ENCODE peak calls at places on chromosomes 6 and 20, in seven cellular contexts. One of them, this sample, is unnamed.

GRCh38 chr6:64505312-64505711 is 869.7 kb downstream of the PHF3 start:
- DNase-seq in bronchial epithelial cell: no peak
- DNase-seq in neural progenitor cell: peak
- DNase-seq in endothelial cell: peak
- DNase-seq in lower lobe of right lung: no peak
- DNase-seq in omental fat pad: no peak
- DNase-seq in SK-N-SH: peak
- DNase-seq in this sample: no peak

GRCh38 chr20:6940052-6940451 is 172.6 kb downstream of the BMP2 start:
- DNase-seq in SK-N-SH: peak
- DNase-seq in bronchial epithelial cell: peak
- DNase-seq in endothelial cell: peak
- DNase-seq in omental fat pad: no peak
- DNase-seq in neural progenitor cell: peak
- DNase-seq in lower lobe of right lung: no peak
- DNase-seq in this sample: no peak

GRCh38 chr6:116676021-116676420 is 5.0 kb upstream of the KPNA5 start:
- DNase-seq in endothelial cell: no peak
- DNase-seq in omental fat pad: no peak
- DNase-seq in lower lobe of right lung: no peak
- DNase-seq in neural progenitor cell: no peak
- DNase-seq in bronchial epithelial cell: no peak
- DNase-seq in SK-N-SH: no peak
- DNase-seq in this sample: no peak

GRCh38 chr6:111805511-111806181 is 67.6 kb downstream of the FYN start:
- DNase-seq in bronchial epithelial cell: peak
- DNase-seq in SK-N-SH: no peak
- DNase-seq in omental fat pad: no peak
- DNase-seq in endothelial cell: no peak
- DNase-seq in neural progenitor cell: peak
- DNase-seq in lower lobe of right lung: no peak
- DNase-seq in this sample: peak

GRCh38 chr20:56798634-56799033 is 169.5 kb downstream of the TFAP2C start:
- DNase-seq in SK-N-SH: no peak
- DNase-seq in bronchial epithelial cell: no peak
- DNase-seq in omental fat pad: no peak
- DNase-seq in lower lobe of right lung: no peak
- DNase-seq in endothelial cell: no peak
- DNase-seq in neural progenitor cell: no peak
- DNase-seq in this sample: no peak

GRCh38 chr6:76351275-76351674 is 278.8 kb upstream of the IMPG1 start:
- DNase-seq in endothelial cell: no peak
- DNase-seq in omental fat pad: no peak
- DNase-seq in SK-N-SH: no peak
- DNase-seq in lower lobe of right lung: no peak
- DNase-seq in bronchial epithelial cell: peak
- DNase-seq in neural progenitor cell: peak
- DNase-seq in this sample: no peak

GRCh38 chr20:40497781-40498691 is 191.0 kb downstream of the MAFB start:
- DNase-seq in endothelial cell: no peak
- DNase-seq in SK-N-SH: no peak
- DNase-seq in neural progenitor cell: no peak
- DNase-seq in bronchial epithelial cell: peak
- DNase-seq in omental fat pad: no peak
- DNase-seq in lower lobe of right lung: peak
- DNase-seq in this sample: no peak

GRCh38 chr6:72619883-72620696 is 1.8 kb upstream of the KCNQ5 start:
- DNase-seq in omental fat pad: no peak
- DNase-seq in neural progenitor cell: peak
- DNase-seq in endothelial cell: peak
- DNase-seq in bronchial epithelial cell: no peak
- DNase-seq in lower lobe of right lung: peak
- DNase-seq in SK-N-SH: peak
- DNase-seq in this sample: peak

GRCh38 chr6:3793545-3793944 is 42.0 kb upstream of the PXDC1 start:
- DNase-seq in neural progenitor cell: no peak
- DNase-seq in SK-N-SH: no peak
- DNase-seq in bronchial epithelial cell: no peak
- DNase-seq in endothelial cell: no peak
- DNase-seq in lower lobe of right lung: no peak
- DNase-seq in omental fat pad: no peak
- DNase-seq in this sample: no peak

GRCh38 chr6:167300902-167301425 is 9.8 kb downstream of the UNC93A start:
- DNase-seq in lower lobe of right lung: no peak
- DNase-seq in SK-N-SH: no peak
- DNase-seq in neural progenitor cell: no peak
- DNase-seq in bronchial epithelial cell: no peak
- DNase-seq in endothelial cell: no peak
- DNase-seq in omental fat pad: no peak
- DNase-seq in this sample: no peak

GRCh38 chr20:63224272-63225081 is 8.5 kb upstream of the YTHDF1 start:
- DNase-seq in endothelial cell: no peak
- DNase-seq in bronchial epithelial cell: peak
- DNase-seq in neural progenitor cell: peak
- DNase-seq in omental fat pad: no peak
- DNase-seq in lower lobe of right lung: peak
- DNase-seq in SK-N-SH: peak
- DNase-seq in this sample: no peak

GRCh38 chr6:27694547-27694874 is 217.7 kb downstream of the OR2B2 start:
- DNase-seq in endothelial cell: no peak
- DNase-seq in SK-N-SH: no peak
- DNase-seq in bronchial epithelial cell: no peak
- DNase-seq in lower lobe of right lung: no peak
- DNase-seq in omental fat pad: no peak
- DNase-seq in neural progenitor cell: no peak
- DNase-seq in this sample: no peak
- TF ChIP-seq CTCF in endothelial cell: no peak
- TF ChIP-seq CTCF in SK-N-SH: no peak
- TF ChIP-seq CTCF in bronchial epithelial cell: no peak
- TF ChIP-seq CTCF in lower lobe of right lung: no peak
- TF ChIP-seq CTCF in omental fat pad: no peak
- TF ChIP-seq CTCF in neural progenitor cell: no peak
- TF ChIP-seq CTCF in this sample: no peak

DNA sequence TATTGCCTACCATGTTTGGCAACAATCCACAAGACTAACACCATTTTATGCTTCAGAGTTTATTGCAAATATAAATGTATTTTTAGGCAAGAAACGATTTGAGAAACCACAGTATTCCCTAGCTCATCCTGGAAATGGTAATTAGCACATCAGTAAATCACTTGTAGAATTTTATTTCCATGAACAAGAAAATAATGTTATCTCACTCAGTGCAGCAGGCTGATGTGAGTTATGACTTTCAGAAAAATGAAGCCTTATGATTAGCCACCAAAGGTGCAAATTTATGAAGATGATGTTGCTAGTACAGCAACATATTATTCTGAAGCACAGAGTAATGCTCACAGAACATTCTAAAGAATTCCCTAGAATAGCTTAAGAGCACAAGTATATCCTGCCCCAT is 127.7 kb upstream of the GJE1 start:
- DNase-seq in SK-N-SH: no peak
- DNase-seq in endothelial cell: no peak
- DNase-seq in bronchial epithelial cell: no peak
- DNase-seq in omental fat pad: no peak
- DNase-seq in neural progenitor cell: no peak
- DNase-seq in lower lobe of right lung: no peak
- DNase-seq in this sample: no peak
- TF ChIP-seq CTCF in SK-N-SH: no peak
- TF ChIP-seq CTCF in endothelial cell: no peak
- TF ChIP-seq CTCF in bronchial epithelial cell: no peak
- TF ChIP-seq CTCF in omental fat pad: no peak
- TF ChIP-seq CTCF in neural progenitor cell: no peak
- TF ChIP-seq CTCF in lower lobe of right lung: no peak
- TF ChIP-seq CTCF in this sample: no peak

GRCh38 chr6:79762370-79762769 is 131.2 kb downstream of the SH3BGRL2 start:
- DNase-seq in bronchial epithelial cell: peak
- DNase-seq in SK-N-SH: no peak
- DNase-seq in neural progenitor cell: peak
- DNase-seq in lower lobe of right lung: no peak
- DNase-seq in omental fat pad: no peak
- DNase-seq in endothelial cell: no peak
- DNase-seq in this sample: peak
- TF ChIP-seq CTCF in bronchial epithelial cell: peak
- TF ChIP-seq CTCF in SK-N-SH: peak
- TF ChIP-seq CTCF in neural progenitor cell: peak
- TF ChIP-seq CTCF in lower lobe of right lung: no peak
- TF ChIP-seq CTCF in omental fat pad: no peak
- TF ChIP-seq CTCF in endothelial cell: no peak
- TF ChIP-seq CTCF in this sample: peak

GRCh38 chr6:145820000-145820399 is 5.4 kb upstream of the FBXO30 start:
- DNase-seq in omental fat pad: no peak
- DNase-seq in bronchial epithelial cell: no peak
- DNase-seq in neural progenitor cell: no peak
- DNase-seq in endothelial cell: no peak
- DNase-seq in SK-N-SH: no peak
- DNase-seq in lower lobe of right lung: no peak
- DNase-seq in this sample: no peak
- TF ChIP-seq CTCF in omental fat pad: no peak
- TF ChIP-seq CTCF in bronchial epithelial cell: no peak
- TF ChIP-seq CTCF in neural progenitor cell: no peak
- TF ChIP-seq CTCF in endothelial cell: no peak
- TF ChIP-seq CTCF in SK-N-SH: no peak
- TF ChIP-seq CTCF in lower lobe of right lung: no peak
- TF ChIP-seq CTCF in this sample: no peak

GRCh38 chr6:99940582-99940981 is 53.4 kb downstream of the MCHR2 start:
- DNase-seq in omental fat pad: no peak
- DNase-seq in neural progenitor cell: no peak
- DNase-seq in endothelial cell: no peak
- DNase-seq in lower lobe of right lung: no peak
- DNase-seq in SK-N-SH: no peak
- DNase-seq in bronchial epithelial cell: no peak
- DNase-seq in this sample: no peak
- TF ChIP-seq CTCF in omental fat pad: no peak
- TF ChIP-seq CTCF in neural progenitor cell: no peak
- TF ChIP-seq CTCF in endothelial cell: no peak
- TF ChIP-seq CTCF in lower lobe of right lung: no peak
- TF ChIP-seq CTCF in SK-N-SH: no peak
- TF ChIP-seq CTCF in bronchial epithelial cell: no peak
- TF ChIP-seq CTCF in this sample: no peak

This sample was measured in HFFc6.